ENCODE peak calls at places on chromosomes 13 and 19, in four cellular contexts. T, C, L and W are unnamed samples.

GRCh38 chr13:60158321-60158801 is 5.4 kb downstream of the DIAPH3 start:
- DNase-seq in L (no peak), C (no peak), T (no peak), W (no peak)

GRCh38 chr13:44969858-44970484 is 19.3 kb downstream of the NUFIP1 start:
- DNase-seq in T (peak), C (no peak), L (peak), W (peak)

GRCh38 chr13:110495881-110496280 is 65.6 kb downstream of the RAB20 start:
- DNase-seq in L (no peak), T (no peak), C (no peak), W (no peak)

GRCh38 chr19:54317108-54317964 is 4.4 kb upstream of the LILRA5 start:
- DNase-seq in L (no peak), C (no peak), T (no peak), W (no peak)

GRCh38 chr13:68927387-68928026 is 1180.1 kb upstream of the ATXN8OS start:
- DNase-seq in C (no peak), L (peak), T (peak), W (peak)

GRCh38 chr19:34733266-34733825 is 697 bp upstream of the ZNF181 start:
- DNase-seq in T (peak), L (peak), C (no peak), W (peak)

GRCh38 chr13:113861433-113862030 is 2.3 kb downstream of the GAS6 start:
- DNase-seq in C (no peak), L (no peak), T (no peak), W (peak)

GRCh38 chr13:64643066-64643465 is 2587.1 kb downstream of the PCDH9 start:
- DNase-seq in L (no peak), T (no peak), C (no peak), W (no peak)

GRCh38 chr19:21143428-21143827 is 1.6 kb downstream of the ZNF431 start:
- DNase-seq in L (no peak), T (no peak), C (no peak), W (no peak)

GRCh38 chr19:45632468-45633196 is 6.6 kb downstream of the EML2 start:
- DNase-seq in T (peak), C (no peak), L (no peak), W (peak)

GRCh38 chr13:63737418-63737817 is 2321.8 kb upstream of the PCDH20 start:
- DNase-seq in C (no peak), T (no peak), L (peak), W (no peak)

GRCh38 chr13:37409756-37410155 is 188.8 kb downstream of the POSTN start:
- DNase-seq in T (no peak), L (no peak), C (no peak), W (no peak)

GRCh38 chr13:26378116-26378515 is 124.2 kb downstream of the CDK8 start:
- DNase-seq in L (no peak), C (no peak), T (no peak), W (no peak)

GRCh38 chr19:45641274-45642105 is 2.3 kb upstream of the EML2 start:
- DNase-seq in T (peak), C (peak), L (peak), W (no peak)

GRCh38 chr13:101341464-101341863 is 74.8 kb downstream of the NALCN start:
- DNase-seq in T (no peak), C (no peak), L (no peak), W (no peak)

GRCh38 chr19:38034153-38034835 is 127.3 kb downstream of the SIPA1L3 start:
- DNase-seq in L (no peak), C (no peak), T (no peak), W (no peak)

GRCh38 chr13:79932556-79932955 is 408.4 kb downstream of the SPRY2 start:
- DNase-seq in C (no peak), L (no peak), T (no peak), W (no peak)

GRCh38 chr19:3080281-3080680 is 13.9 kb upstream of the GNA11 start:
- DNase-seq in L (no peak), T (peak), C (no peak), W (peak)

GRCh38 chr19:17041994-17042393 is 15.4 kb upstream of the CPAMD8 start:
- DNase-seq in L (no peak), T (no peak), C (no peak), W (no peak)

GRCh38 chr19:13398780-13399726 is 107.2 kb downstream of the CACNA1A start:
- DNase-seq in C (no peak), L (no peak), T (peak), W (no peak)

GRCh38 chr19:51994048-51994644 is 7.5 kb upstream of the ZNF350 start:
- DNase-seq in T (no peak), C (no peak), L (no peak), W (no peak)

GRCh38 chr13:37074703-37075102 is 15.2 kb upstream of the SUPT20H start:
- DNase-seq in T (no peak), C (no peak), L (no peak), W (peak)

GRCh38 chr19:42051166-42052115 is 18.6 kb downstream of the GRIK5 start:
- DNase-seq in T (no peak), C (no peak), L (no peak), W (no peak)

GRCh38 chr13:52848455-52849190 is at the start of gene PCDH8:
- DNase-seq in C (no peak), T (no peak), L (no peak), W (peak)

GRCh38 chr19:30172643-30173242 is 199.4 kb upstream of the ZNF536 start:
- DNase-seq in L (no peak), T (no peak), C (no peak), W (no peak)

GRCh38 chr19:16825312-16826168 is 3.7 kb upstream of the SIN3B start:
- DNase-seq in T (peak), L (no peak), C (no peak), W (peak)

GRCh38 chr19:36838784-36839324 is 667 bp upstream of the ZNF790 start:
- DNase-seq in L (no peak), T (no peak), C (no peak), W (no peak)

GRCh38 chr19:50486823-50487515 is 10.3 kb upstream of the GARIN5A start:
- DNase-seq in L (peak), T (peak), C (no peak), W (peak)

GRCh38 chr13:87123987-87124784 is 547.0 kb upstream of the SLITRK5 start:
- DNase-seq in C (no peak), T (peak), L (peak), W (no peak)

GRCh38 chr19:37654525-37654832 is 786 bp downstream of the ZFP30 start:
- DNase-seq in C (no peak), L (no peak), T (no peak), W (no peak)

GRCh38 chr13:102940143-102940542 is 94.3 kb downstream of the ERCC5 start:
- DNase-seq in T (peak), L (no peak), C (no peak), W (no peak)

GRCh38 chr19:28883241-28883693 is 329.7 kb downstream of the UQCRFS1 start:
- DNase-seq in C (no peak), L (no peak), T (no peak), W (no peak)
- TF ChIP-seq YY1 in C (no peak), L (no peak), T (no peak), W (no peak)

GRCh38 chr19:33387351-33388230 is 14.1 kb downstream of the CEBPG start:
- DNase-seq in C (no peak), L (no peak), T (no peak), W (no peak)
- TF ChIP-seq NFIC in C (no peak), L (no peak), T (no peak), W (no peak)

DNA sequence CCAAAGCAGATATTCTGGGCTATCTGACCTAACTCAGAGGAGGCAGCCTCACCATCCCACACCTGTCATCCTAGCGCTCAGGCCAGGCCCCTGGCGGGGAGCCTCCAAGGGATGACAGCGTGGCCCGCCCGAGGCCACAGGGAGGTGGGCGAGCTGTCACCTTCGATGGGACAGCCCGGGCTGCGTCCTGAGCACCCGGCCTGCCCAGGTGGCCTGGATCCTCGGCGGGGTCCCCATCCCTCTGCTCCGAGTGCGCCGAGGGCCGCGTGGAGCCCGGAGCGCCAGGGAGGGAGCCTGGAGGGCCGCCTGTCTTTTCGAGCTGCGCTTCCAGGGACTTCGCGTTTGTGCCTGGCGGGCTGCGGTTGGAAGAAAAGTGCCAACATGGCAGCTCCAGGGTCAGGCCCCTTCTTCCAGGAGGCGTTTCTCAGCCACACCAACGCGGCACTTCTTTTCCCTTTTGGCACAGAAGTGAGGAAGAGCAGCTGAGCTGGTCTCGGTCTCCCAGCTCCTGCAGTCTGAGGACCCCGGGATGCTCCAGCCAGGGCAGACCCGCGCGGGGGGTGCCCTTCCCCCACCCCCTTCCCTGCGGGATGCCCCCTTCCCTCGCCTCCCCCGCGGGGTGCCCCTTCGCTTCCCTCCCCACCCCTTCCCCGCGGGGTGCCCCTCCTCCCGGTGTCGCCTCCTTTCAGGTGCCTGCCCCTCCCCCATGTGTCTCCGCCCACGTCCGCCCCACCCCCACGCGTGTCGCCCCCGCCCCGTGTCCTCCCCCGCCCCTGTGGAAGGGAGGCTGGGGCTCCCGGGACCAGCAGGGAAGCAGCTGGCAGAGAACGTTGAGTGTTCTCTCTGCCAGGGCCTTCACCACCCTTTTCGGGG is 42.3 kb downstream of the GJA3 start:
- DNase-seq in T (peak), C (no peak), L (no peak), W (peak)
- TF ChIP-seq YY1 in T (no peak), C (no peak), L (no peak), W (peak)

GRCh38 chr19:33287438-33287837 is 14.9 kb downstream of the CEBPA start:
- DNase-seq in T (no peak), L (no peak), C (no peak), W (no peak)
- TF ChIP-seq NFIC in T (no peak), L (no peak), C (no peak), W (no peak)

DNA sequence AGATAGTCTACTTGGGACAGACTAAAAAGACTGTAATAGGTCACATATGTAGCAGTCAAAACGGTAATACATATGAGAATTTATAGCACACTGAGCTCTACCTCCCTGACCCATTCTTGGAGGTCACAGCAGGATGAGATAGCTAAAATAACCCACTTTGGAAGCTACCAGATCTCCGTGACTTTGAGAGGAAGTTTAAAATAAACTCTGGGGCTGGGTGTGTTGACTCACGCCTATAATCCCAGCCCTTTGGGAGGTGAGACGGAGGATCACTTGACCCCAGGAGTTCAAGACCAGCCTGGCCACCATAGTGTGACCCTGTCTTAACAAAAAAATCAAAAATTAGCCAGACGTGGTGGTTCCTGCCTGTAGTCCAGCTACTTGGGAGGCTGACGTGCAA is 45.3 kb downstream of the DHRS12 start:
- DNase-seq in T (no peak), L (no peak), C (no peak), W (no peak)
- TF ChIP-seq YY1 in T (no peak), L (no peak), C (no peak), W (no peak)

GRCh38 chr19:47725759-47726401 is 12.7 kb downstream of the EHD2 start:
- DNase-seq in L (no peak), C (no peak), T (no peak), W (no peak)

GRCh38 chr19:47726467-47726866 is 13.2 kb downstream of the EHD2 start:
- DNase-seq in C (no peak), L (no peak), T (no peak), W (no peak)

GRCh38 chr19:47719047-47719885 is 6.0 kb downstream of the EHD2 start:
- DNase-seq in L (peak), C (no peak), T (no peak), W (peak)

GRCh38 chr19:47720669-47721068 is 7.4 kb downstream of the EHD2 start:
- DNase-seq in T (no peak), L (no peak), C (no peak), W (no peak)

DNA sequence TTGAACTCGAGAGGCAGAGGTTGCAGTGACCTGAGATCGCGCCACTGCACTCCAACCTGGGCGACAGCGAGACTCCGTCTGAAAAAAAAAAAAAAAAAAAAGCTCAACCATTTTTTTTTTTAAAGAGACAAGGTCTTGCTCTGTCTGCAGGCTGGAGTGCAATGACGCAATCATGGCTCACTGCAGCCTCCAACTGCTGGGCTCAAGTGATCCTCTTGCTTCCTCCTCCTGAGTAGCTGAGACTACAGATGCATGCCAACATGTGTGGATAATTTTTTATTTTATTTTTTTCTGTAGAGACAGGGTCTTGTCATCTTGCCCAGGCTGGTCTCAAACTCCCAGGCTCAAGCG is 10.3 kb downstream of the EHD2 start:
- DNase-seq in L (peak), T (peak), C (no peak), W (no peak)
- TF ChIP-seq NFIC in L (no peak), T (no peak), C (no peak), W (no peak)

GRCh38 chr13:43785681-43786471 is 896 bp downstream of the ENOX1 start:
- DNase-seq in L (no peak), C (no peak), T (no peak), W (peak)

GRCh38 chr13:43783820-43784219 is 3.0 kb downstream of the ENOX1 start:
- DNase-seq in T (no peak), C (no peak), L (no peak), W (peak)

GRCh38 chr13:43785166-43785680 is 1.5 kb downstream of the ENOX1 start:
- DNase-seq in T (no peak), C (no peak), L (no peak), W (no peak)

GRCh38 chr13:43782686-43783085 is 4.1 kb downstream of the ENOX1 start:
- DNase-seq in T (no peak), C (no peak), L (no peak), W (no peak)

GRCh38 chr13:43784491-43784890 is 2.3 kb downstream of the ENOX1 start:
- DNase-seq in C (no peak), T (no peak), L (no peak), W (no peak)
- TF ChIP-seq YY1 in C (no peak), T (no peak), L (no peak), W (no peak)